ENCODE peak calls at places on chromosome 14, in six cellular contexts. One of them, this sample, is unnamed.

GRCh38 chr14:74571901-74572828 is 39.9 kb downstream of the LTBP2 start:
- DNase-seq in RWPE1: peak
- DNase-seq in dorsolateral prefrontal cortex: no peak
- DNase-seq in lower lobe of right lung: no peak
- DNase-seq in bronchial epithelial cell: peak
- DNase-seq in endothelial cell: no peak
- DNase-seq in this sample: no peak

GRCh38 chr14:23319746-23320583 is 1.3 kb upstream of the PABPN1 start:
- DNase-seq in dorsolateral prefrontal cortex: no peak
- DNase-seq in bronchial epithelial cell: no peak
- DNase-seq in lower lobe of right lung: no peak
- DNase-seq in RWPE1: no peak
- DNase-seq in endothelial cell: no peak
- DNase-seq in this sample: no peak

GRCh38 chr14:94517248-94517640 is 8.0 kb upstream of the SERPINA12 start:
- DNase-seq in dorsolateral prefrontal cortex: no peak
- DNase-seq in bronchial epithelial cell: no peak
- DNase-seq in lower lobe of right lung: no peak
- DNase-seq in endothelial cell: no peak
- DNase-seq in RWPE1: no peak
- DNase-seq in this sample: no peak

GRCh38 chr14:104341532-104342434 is 203.4 kb downstream of the KIF26A start:
- DNase-seq in bronchial epithelial cell: no peak
- DNase-seq in dorsolateral prefrontal cortex: peak
- DNase-seq in lower lobe of right lung: peak
- DNase-seq in RWPE1: peak
- DNase-seq in endothelial cell: peak
- DNase-seq in this sample: no peak

GRCh38 chr14:85250369-85250768 is 279.6 kb upstream of the FLRT2 start:
- DNase-seq in lower lobe of right lung: no peak
- DNase-seq in endothelial cell: peak
- DNase-seq in bronchial epithelial cell: no peak
- DNase-seq in dorsolateral prefrontal cortex: no peak
- DNase-seq in RWPE1: no peak
- DNase-seq in this sample: no peak

GRCh38 chr14:38507299-38507698 is 251.4 kb upstream of the CLEC14A start:
- DNase-seq in bronchial epithelial cell: no peak
- DNase-seq in endothelial cell: no peak
- DNase-seq in lower lobe of right lung: no peak
- DNase-seq in dorsolateral prefrontal cortex: no peak
- DNase-seq in RWPE1: no peak
- DNase-seq in this sample: no peak

GRCh38 chr14:30559638-30560071 is 697 bp downstream of the G2E3 start:
- DNase-seq in RWPE1: peak
- DNase-seq in bronchial epithelial cell: peak
- DNase-seq in dorsolateral prefrontal cortex: no peak
- DNase-seq in lower lobe of right lung: no peak
- DNase-seq in endothelial cell: no peak
- DNase-seq in this sample: no peak

GRCh38 chr14:21077672-21078071 is 7.6 kb downstream of the ARHGEF40 start:
- DNase-seq in bronchial epithelial cell: no peak
- DNase-seq in endothelial cell: no peak
- DNase-seq in RWPE1: no peak
- DNase-seq in lower lobe of right lung: no peak
- DNase-seq in dorsolateral prefrontal cortex: no peak
- DNase-seq in this sample: no peak

GRCh38 chr14:87109271-87109670 is 883.7 kb downstream of the GALC start:
- DNase-seq in dorsolateral prefrontal cortex: no peak
- DNase-seq in bronchial epithelial cell: no peak
- DNase-seq in RWPE1: no peak
- DNase-seq in endothelial cell: no peak
- DNase-seq in lower lobe of right lung: no peak
- DNase-seq in this sample: no peak

GRCh38 chr14:88834883-88835431 is 10.5 kb downstream of the TTC8 start:
- DNase-seq in RWPE1: no peak
- DNase-seq in lower lobe of right lung: no peak
- DNase-seq in dorsolateral prefrontal cortex: no peak
- DNase-seq in endothelial cell: no peak
- DNase-seq in bronchial epithelial cell: peak
- DNase-seq in this sample: no peak

GRCh38 chr14:50757702-50758101 is 73.3 kb downstream of the NIN start:
- DNase-seq in dorsolateral prefrontal cortex: no peak
- DNase-seq in endothelial cell: no peak
- DNase-seq in lower lobe of right lung: no peak
- DNase-seq in bronchial epithelial cell: no peak
- DNase-seq in RWPE1: no peak
- DNase-seq in this sample: no peak
- TF ChIP-seq CTCF in dorsolateral prefrontal cortex: no peak
- TF ChIP-seq CTCF in endothelial cell: no peak
- TF ChIP-seq CTCF in lower lobe of right lung: no peak
- TF ChIP-seq CTCF in bronchial epithelial cell: no peak
- TF ChIP-seq CTCF in RWPE1: no peak
- TF ChIP-seq CTCF in this sample: no peak

DNA sequence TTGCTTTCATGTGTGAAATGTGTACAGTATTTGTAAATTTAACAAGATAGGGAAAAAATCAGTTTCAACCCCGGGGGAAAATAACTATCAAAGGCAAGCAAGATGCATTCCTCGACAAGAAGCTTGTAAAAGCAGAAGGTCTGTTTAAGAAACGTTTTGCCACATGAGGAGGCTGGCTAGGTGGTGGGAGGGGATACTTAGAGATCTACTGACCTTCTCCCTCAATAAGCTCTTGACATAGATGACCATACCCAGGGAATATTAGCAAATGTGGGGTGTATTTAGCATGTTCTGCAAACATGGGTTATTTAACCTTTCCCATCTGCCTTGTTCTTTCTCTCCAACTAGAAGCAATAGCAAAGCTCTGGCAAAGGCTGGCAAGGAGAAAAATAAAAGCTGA is 4.9 kb downstream of the PTCSC3 start:
- DNase-seq in lower lobe of right lung: no peak
- DNase-seq in endothelial cell: no peak
- DNase-seq in bronchial epithelial cell: no peak
- DNase-seq in RWPE1: no peak
- DNase-seq in dorsolateral prefrontal cortex: no peak
- DNase-seq in this sample: no peak
- TF ChIP-seq CTCF in lower lobe of right lung: no peak
- TF ChIP-seq CTCF in endothelial cell: no peak
- TF ChIP-seq CTCF in bronchial epithelial cell: no peak
- TF ChIP-seq CTCF in RWPE1: no peak
- TF ChIP-seq CTCF in dorsolateral prefrontal cortex: no peak
- TF ChIP-seq CTCF in this sample: no peak

DNA sequence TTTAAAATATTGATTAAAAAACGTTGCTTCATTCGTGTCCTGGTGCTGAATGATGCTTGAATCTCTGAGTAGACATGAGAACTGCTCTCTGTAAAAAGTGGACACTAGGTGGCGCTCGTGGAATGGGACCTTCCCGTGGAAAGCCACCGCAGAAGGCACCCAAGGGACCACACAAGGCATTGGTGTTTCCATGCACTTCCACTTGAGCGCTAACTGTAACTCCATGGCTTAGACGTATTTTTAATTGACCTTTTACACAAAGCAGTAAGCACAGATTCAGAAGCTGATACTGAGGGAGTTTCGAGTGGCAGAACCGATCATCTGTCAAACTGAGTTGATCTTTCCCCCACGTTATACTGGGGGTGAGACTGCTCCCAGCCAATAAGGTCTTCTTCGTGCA is 135.3 kb downstream of the PRKCH start:
- DNase-seq in endothelial cell: peak
- DNase-seq in bronchial epithelial cell: peak
- DNase-seq in dorsolateral prefrontal cortex: peak
- DNase-seq in RWPE1: peak
- DNase-seq in lower lobe of right lung: peak
- DNase-seq in this sample: no peak
- TF ChIP-seq CTCF in endothelial cell: peak
- TF ChIP-seq CTCF in bronchial epithelial cell: peak
- TF ChIP-seq CTCF in dorsolateral prefrontal cortex: peak
- TF ChIP-seq CTCF in RWPE1: peak
- TF ChIP-seq CTCF in lower lobe of right lung: peak
- TF ChIP-seq CTCF in this sample: peak

GRCh38 chr14:77809011-77809410 is 9.1 kb downstream of the ADCK1 start:
- DNase-seq in dorsolateral prefrontal cortex: no peak
- DNase-seq in RWPE1: no peak
- DNase-seq in endothelial cell: no peak
- DNase-seq in lower lobe of right lung: no peak
- DNase-seq in bronchial epithelial cell: no peak
- DNase-seq in this sample: no peak

GRCh38 chr14:77808250-77808649 is 8.3 kb downstream of the ADCK1 start:
- DNase-seq in dorsolateral prefrontal cortex: no peak
- DNase-seq in bronchial epithelial cell: no peak
- DNase-seq in RWPE1: no peak
- DNase-seq in lower lobe of right lung: no peak
- DNase-seq in endothelial cell: no peak
- DNase-seq in this sample: no peak

GRCh38 chr14:77812028-77812427 is 12.1 kb downstream of the ADCK1 start:
- DNase-seq in endothelial cell: no peak
- DNase-seq in lower lobe of right lung: no peak
- DNase-seq in bronchial epithelial cell: no peak
- DNase-seq in RWPE1: no peak
- DNase-seq in dorsolateral prefrontal cortex: no peak
- DNase-seq in this sample: no peak
- TF ChIP-seq CTCF in endothelial cell: no peak
- TF ChIP-seq CTCF in lower lobe of right lung: no peak
- TF ChIP-seq CTCF in bronchial epithelial cell: no peak
- TF ChIP-seq CTCF in RWPE1: no peak
- TF ChIP-seq CTCF in dorsolateral prefrontal cortex: no peak
- TF ChIP-seq CTCF in this sample: no peak